ENCODE peak calls at places on chromosome 18, in ten cellular contexts. One of them, this sample, is unnamed.
A peak's percentile ranks its signal among the peaks of the same experiment; 100 is the strongest.

GRCh38 chr18:7164610-7165009 is 47.0 kb upstream of the LAMA1 start:
- DNase-seq in CD4-positive, CD25-positive, alpha-beta regulatory T cell: no peak
- DNase-seq in adrenal gland: no peak
- DNase-seq in transverse colon: no peak
- DNase-seq in mammary epithelial cell: no peak
- DNase-seq in neuronal stem cell: no peak
- DNase-seq in iPS DF 6.9: no peak
- DNase-seq in upper lobe of right lung: no peak
- DNase-seq in SJSA1: no peak
- DNase-seq in MM.1S: peak; percentile 40
- DNase-seq in this sample: no peak

GRCh38 chr18:41744664-41745063 is 210.4 kb upstream of the PIK3C3 start:
- DNase-seq in SJSA1: no peak
- DNase-seq in CD4-positive, CD25-positive, alpha-beta regulatory T cell: no peak
- DNase-seq in neuronal stem cell: no peak
- DNase-seq in adrenal gland: no peak
- DNase-seq in iPS DF 6.9: no peak
- DNase-seq in upper lobe of right lung: no peak
- DNase-seq in mammary epithelial cell: no peak
- DNase-seq in MM.1S: no peak
- DNase-seq in transverse colon: no peak
- DNase-seq in this sample: no peak

GRCh38 chr18:57466745-57467144 is 31.6 kb downstream of the ONECUT2 start:
- DNase-seq in neuronal stem cell: no peak
- DNase-seq in SJSA1: no peak
- DNase-seq in upper lobe of right lung: no peak
- DNase-seq in transverse colon: no peak
- DNase-seq in mammary epithelial cell: no peak
- DNase-seq in CD4-positive, CD25-positive, alpha-beta regulatory T cell: no peak
- DNase-seq in iPS DF 6.9: no peak
- DNase-seq in MM.1S: peak; percentile 76
- DNase-seq in adrenal gland: no peak
- DNase-seq in this sample: no peak

GRCh38 chr18:36849288-36850011 is 20.5 kb downstream of the KIAA1328 start:
- DNase-seq in MM.1S: no peak
- DNase-seq in mammary epithelial cell: no peak
- DNase-seq in adrenal gland: no peak
- DNase-seq in iPS DF 6.9: no peak
- DNase-seq in transverse colon: no peak
- DNase-seq in SJSA1: no peak
- DNase-seq in neuronal stem cell: no peak
- DNase-seq in upper lobe of right lung: no peak
- DNase-seq in CD4-positive, CD25-positive, alpha-beta regulatory T cell: no peak
- DNase-seq in this sample: no peak

GRCh38 chr18:23585007-23585871 is 1.1 kb downstream of the NPC1 start:
- DNase-seq in iPS DF 6.9: no peak
- DNase-seq in mammary epithelial cell: peak; percentile 82
- DNase-seq in adrenal gland: peak; percentile 69
- DNase-seq in MM.1S: peak; percentile 30
- DNase-seq in CD4-positive, CD25-positive, alpha-beta regulatory T cell: no peak
- DNase-seq in SJSA1: peak; percentile 42
- DNase-seq in upper lobe of right lung: no peak
- DNase-seq in neuronal stem cell: no peak
- DNase-seq in transverse colon: peak; percentile 13
- DNase-seq in this sample: no peak

GRCh38 chr18:48949051-48949605 is 1.6 kb downstream of the SMAD7 start:
- DNase-seq in neuronal stem cell: no peak
- DNase-seq in iPS DF 6.9: no peak
- DNase-seq in transverse colon: peak; percentile 82
- DNase-seq in mammary epithelial cell: peak; percentile 44
- DNase-seq in upper lobe of right lung: peak; percentile 85
- DNase-seq in CD4-positive, CD25-positive, alpha-beta regulatory T cell: peak; percentile 46
- DNase-seq in MM.1S: peak; percentile 72
- DNase-seq in adrenal gland: no peak
- DNase-seq in SJSA1: peak; percentile 92
- DNase-seq in this sample: peak; percentile 74

GRCh38 chr18:45359275-45360009 is 255.8 kb upstream of the SLC14A2 start:
- DNase-seq in adrenal gland: no peak
- DNase-seq in upper lobe of right lung: no peak
- DNase-seq in iPS DF 6.9: no peak
- DNase-seq in MM.1S: no peak
- DNase-seq in mammary epithelial cell: no peak
- DNase-seq in transverse colon: peak; percentile 38
- DNase-seq in neuronal stem cell: no peak
- DNase-seq in SJSA1: no peak
- DNase-seq in CD4-positive, CD25-positive, alpha-beta regulatory T cell: no peak
- DNase-seq in this sample: no peak

GRCh38 chr18:23688528-23688927 is 725 bp upstream of the LAMA3 start:
- DNase-seq in iPS DF 6.9: no peak
- DNase-seq in adrenal gland: no peak
- DNase-seq in neuronal stem cell: no peak
- DNase-seq in SJSA1: no peak
- DNase-seq in CD4-positive, CD25-positive, alpha-beta regulatory T cell: no peak
- DNase-seq in upper lobe of right lung: no peak
- DNase-seq in transverse colon: no peak
- DNase-seq in MM.1S: no peak
- DNase-seq in mammary epithelial cell: no peak
- DNase-seq in this sample: no peak

GRCh38 chr18:6205706-6206105 is 209.0 kb downstream of the L3MBTL4 start:
- DNase-seq in neuronal stem cell: no peak
- DNase-seq in iPS DF 6.9: no peak
- DNase-seq in CD4-positive, CD25-positive, alpha-beta regulatory T cell: no peak
- DNase-seq in mammary epithelial cell: no peak
- DNase-seq in upper lobe of right lung: no peak
- DNase-seq in adrenal gland: no peak
- DNase-seq in MM.1S: no peak
- DNase-seq in transverse colon: no peak
- DNase-seq in SJSA1: peak; percentile 37
- DNase-seq in this sample: no peak

GRCh38 chr18:77135339-77136075 is 2.9 kb upstream of the MBP start:
- DNase-seq in mammary epithelial cell: no peak
- DNase-seq in iPS DF 6.9: no peak
- DNase-seq in upper lobe of right lung: no peak
- DNase-seq in neuronal stem cell: no peak
- DNase-seq in SJSA1: no peak
- DNase-seq in adrenal gland: no peak
- DNase-seq in MM.1S: no peak
- DNase-seq in transverse colon: no peak
- DNase-seq in CD4-positive, CD25-positive, alpha-beta regulatory T cell: no peak
- DNase-seq in this sample: no peak

DNA sequence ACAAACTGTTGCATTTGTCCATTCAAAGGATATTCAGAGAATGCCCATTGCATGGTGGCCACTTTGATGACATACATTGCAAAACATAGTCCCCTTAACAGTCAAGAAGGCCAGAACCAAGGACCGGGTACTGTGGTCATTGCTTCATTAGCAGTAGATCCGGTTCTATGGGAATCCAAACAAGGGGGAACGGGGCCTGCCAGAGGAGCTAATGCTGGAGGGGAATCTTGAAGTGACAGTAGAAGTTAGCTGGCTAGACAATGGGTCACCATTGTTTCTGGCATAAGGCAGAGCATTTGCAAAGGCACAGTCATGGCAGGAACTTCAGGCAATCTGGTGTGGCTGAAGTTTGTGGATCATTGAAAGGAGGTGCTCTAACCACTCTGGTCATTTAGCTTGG is 279.7 kb downstream of the SS18 start:
- DNase-seq in transverse colon: no peak
- DNase-seq in upper lobe of right lung: no peak
- DNase-seq in iPS DF 6.9: no peak
- DNase-seq in CD4-positive, CD25-positive, alpha-beta regulatory T cell: no peak
- DNase-seq in mammary epithelial cell: no peak
- DNase-seq in adrenal gland: no peak
- DNase-seq in neuronal stem cell: no peak
- DNase-seq in SJSA1: no peak
- DNase-seq in MM.1S: no peak
- DNase-seq in this sample: no peak
- H3K27me3 ChIP-seq in transverse colon: peaks cover 4% of the 10 kb centered on the region
- H3K27me3 ChIP-seq in upper lobe of right lung: no peaks in the 10 kb centered on the region
- H3K27me3 ChIP-seq in iPS DF 6.9: no peaks in the 10 kb centered on the region
- H3K27me3 ChIP-seq in CD4-positive, CD25-positive, alpha-beta regulatory T cell: no peaks in the 10 kb centered on the region
- H3K27me3 ChIP-seq in mammary epithelial cell: no peaks in the 10 kb centered on the region
- H3K27me3 ChIP-seq in adrenal gland: no peaks in the 10 kb centered on the region
- H3K27me3 ChIP-seq in neuronal stem cell: no peaks in the 10 kb centered on the region
- H3K27me3 ChIP-seq in SJSA1: no peaks in the 10 kb centered on the region
- H3K27me3 ChIP-seq in MM.1S: no peaks in the 10 kb centered on the region
- H3K27me3 ChIP-seq in this sample: no peaks in the 10 kb centered on the region

GRCh38 chr18:59919026-59919425 is 19.2 kb downstream of the PMAIP1 start:
- DNase-seq in mammary epithelial cell: no peak
- DNase-seq in CD4-positive, CD25-positive, alpha-beta regulatory T cell: no peak
- DNase-seq in MM.1S: no peak
- DNase-seq in SJSA1: peak; percentile 50
- DNase-seq in upper lobe of right lung: no peak
- DNase-seq in neuronal stem cell: no peak
- DNase-seq in iPS DF 6.9: no peak
- DNase-seq in transverse colon: no peak
- DNase-seq in adrenal gland: no peak
- DNase-seq in this sample: no peak

GRCh38 chr18:59916746-59917145 is 16.9 kb downstream of the PMAIP1 start:
- DNase-seq in SJSA1: peak; percentile 22
- DNase-seq in iPS DF 6.9: no peak
- DNase-seq in upper lobe of right lung: no peak
- DNase-seq in neuronal stem cell: no peak
- DNase-seq in MM.1S: no peak
- DNase-seq in transverse colon: no peak
- DNase-seq in CD4-positive, CD25-positive, alpha-beta regulatory T cell: no peak
- DNase-seq in adrenal gland: no peak
- DNase-seq in mammary epithelial cell: no peak
- DNase-seq in this sample: no peak

GRCh38 chr18:59915606-59916005 is 15.8 kb downstream of the PMAIP1 start:
- DNase-seq in transverse colon: no peak
- DNase-seq in CD4-positive, CD25-positive, alpha-beta regulatory T cell: no peak
- DNase-seq in mammary epithelial cell: peak; percentile 66
- DNase-seq in iPS DF 6.9: no peak
- DNase-seq in adrenal gland: no peak
- DNase-seq in upper lobe of right lung: no peak
- DNase-seq in neuronal stem cell: no peak
- DNase-seq in SJSA1: no peak
- DNase-seq in MM.1S: no peak
- DNase-seq in this sample: no peak

GRCh38 chr18:59918320-59918755 is 18.5 kb downstream of the PMAIP1 start:
- DNase-seq in upper lobe of right lung: peak; percentile 78
- DNase-seq in SJSA1: peak; percentile 53
- DNase-seq in transverse colon: peak; percentile 55
- DNase-seq in CD4-positive, CD25-positive, alpha-beta regulatory T cell: no peak
- DNase-seq in MM.1S: no peak
- DNase-seq in iPS DF 6.9: no peak
- DNase-seq in neuronal stem cell: no peak
- DNase-seq in adrenal gland: peak; percentile 72
- DNase-seq in mammary epithelial cell: peak; percentile 74
- DNase-seq in this sample: peak; percentile 34

GRCh38 chr18:59917422-59917821 is 17.6 kb downstream of the PMAIP1 start:
- DNase-seq in adrenal gland: no peak
- DNase-seq in MM.1S: no peak
- DNase-seq in neuronal stem cell: no peak
- DNase-seq in SJSA1: peak; percentile 19
- DNase-seq in iPS DF 6.9: no peak
- DNase-seq in CD4-positive, CD25-positive, alpha-beta regulatory T cell: no peak
- DNase-seq in transverse colon: no peak
- DNase-seq in upper lobe of right lung: no peak
- DNase-seq in mammary epithelial cell: peak; percentile 68
- DNase-seq in this sample: no peak
- H3K4me1 ChIP-seq in adrenal gland: no peaks in the 10 kb centered on the region
- H3K4me1 ChIP-seq in MM.1S: no peaks in the 10 kb centered on the region
- H3K4me1 ChIP-seq in neuronal stem cell: no peaks in the 10 kb centered on the region
- H3K4me1 ChIP-seq in SJSA1: peaks cover 47% of the 10 kb centered on the region
- H3K4me1 ChIP-seq in iPS DF 6.9: no peaks in the 10 kb centered on the region
- H3K4me1 ChIP-seq in CD4-positive, CD25-positive, alpha-beta regulatory T cell: peaks cover 5% of the 10 kb centered on the region
- H3K4me1 ChIP-seq in transverse colon: no peaks in the 10 kb centered on the region
- H3K4me1 ChIP-seq in upper lobe of right lung: peaks cover 2% of the 10 kb centered on the region
- H3K4me1 ChIP-seq in mammary epithelial cell: peaks cover 42% of the 10 kb centered on the region
- H3K4me1 ChIP-seq in this sample: no peaks in the 10 kb centered on the region

DNA sequence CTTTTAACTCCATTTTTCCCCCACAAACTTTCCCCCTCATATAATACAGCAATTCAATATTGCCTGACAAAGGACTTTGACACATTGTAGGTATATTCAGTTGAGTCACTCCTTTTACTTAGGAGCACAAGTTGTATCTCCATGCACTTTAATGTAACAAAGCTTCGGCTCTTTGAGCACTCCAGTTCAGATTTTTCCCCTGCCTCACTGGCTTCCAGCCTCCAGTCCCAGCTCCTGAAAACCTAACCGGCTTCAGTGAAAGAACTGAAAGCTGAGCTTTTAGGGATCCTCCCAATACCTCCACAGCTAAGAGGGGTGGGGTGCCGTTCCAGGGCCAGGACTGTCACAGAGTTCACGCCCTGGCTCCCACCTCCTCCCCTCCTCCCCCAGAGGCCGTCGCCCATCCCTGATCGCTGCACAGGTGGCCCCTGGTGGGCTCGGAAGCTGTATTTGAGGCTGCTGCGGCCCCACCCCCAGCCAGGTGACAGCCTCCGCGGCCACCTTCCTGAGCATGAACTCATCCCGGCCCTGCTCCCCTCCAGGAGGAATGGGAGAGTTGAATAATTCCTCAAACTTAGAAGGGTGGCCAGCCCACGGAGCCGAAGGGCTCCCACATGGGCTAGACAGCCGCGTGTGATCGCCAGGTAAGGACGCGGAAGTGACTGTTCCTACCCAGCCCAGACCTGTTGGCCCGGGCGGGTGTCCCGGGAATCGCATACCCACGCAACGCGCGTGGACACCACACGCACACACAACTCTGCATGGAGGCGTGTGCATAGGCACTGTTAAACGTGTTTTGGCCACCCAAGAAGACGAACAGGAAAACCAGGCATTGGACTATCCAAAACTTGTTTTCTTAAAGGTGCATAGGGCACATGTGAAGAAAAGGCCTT is 1.8 kb downstream of the MYO5B start:
- DNase-seq in CD4-positive, CD25-positive, alpha-beta regulatory T cell: no peak
- DNase-seq in mammary epithelial cell: peak; percentile 57
- DNase-seq in upper lobe of right lung: no peak
- DNase-seq in transverse colon: peak; percentile 42
- DNase-seq in adrenal gland: no peak
- DNase-seq in SJSA1: no peak
- DNase-seq in MM.1S: no peak
- DNase-seq in neuronal stem cell: no peak
- DNase-seq in iPS DF 6.9: no peak
- DNase-seq in this sample: no peak
- H3K27me3 ChIP-seq in CD4-positive, CD25-positive, alpha-beta regulatory T cell: peaks cover 24% of the 10 kb centered on the region
- H3K27me3 ChIP-seq in mammary epithelial cell: peaks cover 2% of the 10 kb centered on the region
- H3K27me3 ChIP-seq in upper lobe of right lung: peaks cover 37% of the 10 kb centered on the region
- H3K27me3 ChIP-seq in transverse colon: peaks cover 52% of the 10 kb centered on the region
- H3K27me3 ChIP-seq in adrenal gland: peaks cover 16% of the 10 kb centered on the region
- H3K27me3 ChIP-seq in SJSA1: peaks cover 70% of the 10 kb centered on the region
- H3K27me3 ChIP-seq in MM.1S: peaks cover 5% of the 10 kb centered on the region
- H3K27me3 ChIP-seq in neuronal stem cell: peaks cover 17% of the 10 kb centered on the region
- H3K27me3 ChIP-seq in iPS DF 6.9: peaks cover 30% of the 10 kb centered on the region
- H3K27me3 ChIP-seq in this sample: peaks cover 22% of the 10 kb centered on the region

DNA sequence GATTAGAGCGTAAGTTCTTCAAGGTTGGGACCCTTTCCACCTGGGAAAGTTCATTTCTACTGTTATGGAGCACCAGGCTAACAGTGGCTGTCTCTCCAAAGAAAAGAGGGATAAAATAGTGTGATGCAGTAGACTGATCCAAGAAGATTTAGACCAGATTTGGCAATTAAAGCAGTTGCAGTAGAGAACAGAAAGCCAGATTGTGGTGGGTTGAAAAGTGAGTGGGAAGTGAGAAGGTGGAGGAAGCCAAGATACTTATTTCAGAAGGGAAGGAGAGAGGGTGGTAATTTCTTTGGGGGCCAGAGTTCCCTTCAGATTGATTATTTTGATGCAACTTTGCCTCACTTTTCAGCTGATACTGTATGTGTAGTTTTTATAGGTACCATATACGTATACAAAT is 8.0 kb downstream of the MYL12B start:
- DNase-seq in neuronal stem cell: no peak
- DNase-seq in upper lobe of right lung: no peak
- DNase-seq in iPS DF 6.9: no peak
- DNase-seq in SJSA1: no peak
- DNase-seq in adrenal gland: no peak
- DNase-seq in CD4-positive, CD25-positive, alpha-beta regulatory T cell: no peak
- DNase-seq in transverse colon: no peak
- DNase-seq in mammary epithelial cell: no peak
- DNase-seq in MM.1S: no peak
- DNase-seq in this sample: no peak
- H3K4me1 ChIP-seq in neuronal stem cell: no peaks in the 10 kb centered on the region
- H3K4me1 ChIP-seq in upper lobe of right lung: peaks cover 60% of the 10 kb centered on the region
- H3K4me1 ChIP-seq in iPS DF 6.9: no peaks in the 10 kb centered on the region
- H3K4me1 ChIP-seq in SJSA1: peaks cover 41% of the 10 kb centered on the region
- H3K4me1 ChIP-seq in adrenal gland: peaks cover 36% of the 10 kb centered on the region
- H3K4me1 ChIP-seq in CD4-positive, CD25-positive, alpha-beta regulatory T cell: peaks cover 58% of the 10 kb centered on the region
- H3K4me1 ChIP-seq in transverse colon: peaks cover 19% of the 10 kb centered on the region
- H3K4me1 ChIP-seq in mammary epithelial cell: peaks cover 46% of the 10 kb centered on the region
- H3K4me1 ChIP-seq in MM.1S: no peaks in the 10 kb centered on the region
- H3K4me1 ChIP-seq in this sample: peaks cover 54% of the 10 kb centered on the region